ENCODE peak calls at places on chromosomes 16 and 17, in four cellular contexts. H is EH, K is PC-9, O is endodermal cell. B is an unnamed sample.

GRCh38 chr16:31213877-31214704 is at the start of gene TRIM72:
- DNase-seq in H (no peak), K (no peak), O (no peak), B (no peak)

GRCh38 chr17:82985973-82986372 is 93.4 kb upstream of the METRNL start:
- DNase-seq in H (peak), K (no peak), O (peak), B (peak)

GRCh38 chr17:40145476-40145875 is 5.1 kb downstream of the CASC3 start:
- DNase-seq in H (no peak), K (no peak), O (no peak), B (no peak)

GRCh38 chr17:60506312-60506711 is 19.7 kb downstream of the APPBP2 start:
- DNase-seq in H (peak), K (peak), O (no peak), B (no peak)

GRCh38 chr16:22217890-22218730 is 12.0 kb downstream of the EEF2K start:
- DNase-seq in H (no peak), K (no peak), O (peak), B (peak)

GRCh38 chr17:4206945-4207344 is 56.8 kb downstream of the ANKFY1 start:
- DNase-seq in H (peak), K (no peak), O (no peak), B (peak)

GRCh38 chr17:50580636-50581035 is 20.1 kb downstream of the CACNA1G start:
- DNase-seq in H (no peak), K (no peak), O (no peak), B (no peak)

GRCh38 chr17:43988301-43988700 is 16.1 kb upstream of the NAGS start:
- DNase-seq in H (no peak), K (no peak), O (no peak), B (no peak)

GRCh38 chr16:12426122-12426521 is 377.6 kb downstream of the CPPED1 start:
- DNase-seq in H (peak), K (no peak), O (peak), B (no peak)

GRCh38 chr17:29070795-29071194 is 27.9 kb downstream of the PIPOX start:
- DNase-seq in H (no peak), K (no peak), O (no peak), B (no peak)

GRCh38 chr16:87601322-87602004 is 845 bp upstream of the JPH3 start:
- DNase-seq in H (no peak), K (no peak), O (peak), B (no peak)

GRCh38 chr17:16073845-16074244 is 74.2 kb downstream of the TTC19 start:
- DNase-seq in H (no peak), K (no peak), O (no peak), B (no peak)

GRCh38 chr17:77882481-77883212 is 75.9 kb upstream of the TNRC6C start:
- DNase-seq in H (no peak), K (no peak), O (no peak), B (no peak)

GRCh38 chr17:45220079-45220478 is 1.6 kb upstream of the FMNL1 start:
- DNase-seq in H (no peak), K (no peak), O (no peak), B (no peak)

GRCh38 chr17:6677158-6677831 is 25.7 kb downstream of the C17orf100 start:
- DNase-seq in H (peak), K (no peak), O (peak), B (no peak)

GRCh38 chr16:30091474-30092372 is at the start of gene TBX6:
- DNase-seq in H (peak), K (peak), O (peak), B (peak)

GRCh38 chr17:32814837-32815236 is 62.1 kb downstream of the MYO1D start:
- DNase-seq in H (peak), K (no peak), O (no peak), B (no peak)

GRCh38 chr17:41773190-41773588 is 13.3 kb downstream of the JUP start:
- DNase-seq in H (peak), K (peak), O (peak), B (peak)

GRCh38 chr17:32769846-32770245 is 107.1 kb downstream of the MYO1D start:
- DNase-seq in H (no peak), K (peak), O (no peak), B (no peak)

GRCh38 chr17:35790826-35791225 is 4.6 kb downstream of the MMP28 start:
- DNase-seq in H (no peak), K (no peak), O (peak), B (no peak)

GRCh38 chr17:58375811-58376210 is 23.8 kb upstream of the SUPT4H1 start:
- DNase-seq in H (no peak), K (no peak), O (peak), B (peak)

GRCh38 chr17:43034623-43035293 is 9.7 kb downstream of the RND2 start:
- DNase-seq in H (no peak), K (no peak), O (peak), B (no peak)

GRCh38 chr17:74519951-74520553 is 11.2 kb downstream of the CD300LB start:
- DNase-seq in H (no peak), K (no peak), O (no peak), B (no peak)

GRCh38 chr17:32127156-32127897 is 15.0 kb upstream of the RHOT1 start:
- DNase-seq in H (peak), K (peak), O (peak), B (peak)

GRCh38 chr16:58960484-58960883 is 226.4 kb upstream of the GOT2 start:
- DNase-seq in H (no peak), K (no peak), O (peak), B (peak)

GRCh38 chr17:44522883-44523671 is 19.9 kb upstream of the GPATCH8 start:
- DNase-seq in H (peak), K (no peak), O (peak), B (peak)

GRCh38 chr16:78574571-78574970 is 475.1 kb downstream of the WWOX start:
- DNase-seq in H (no peak), K (no peak), O (no peak), B (no peak)

GRCh38 chr16:89687092-89687940 is 827 bp downstream of the CDK10 start:
- DNase-seq in H (peak), K (peak), O (peak), B (no peak)

GRCh38 chr16:22638393-22639206 is 127.9 kb downstream of the NPIPB5 start:
- DNase-seq in H (peak), K (peak), O (peak), B (no peak)

GRCh38 chr16:70703835-70704381 is 18.1 kb upstream of the MTSS2 start:
- DNase-seq in H (no peak), K (no peak), O (no peak), B (no peak)

GRCh38 chr17:50118076-50118827 is 11.7 kb downstream of the SAMD14 start:
- DNase-seq in H (no peak), K (no peak), O (no peak), B (no peak)

B was measured in H9.